ENCODE peak calls at places on chromosomes 7 and 10, in four cellular contexts. One of them, this sample, is unnamed.

GRCh38 chr7:96009162-96009561 is 236.8 kb downstream of the DYNC1I1 start:
- DNase-seq in astrocyte of the spinal cord: no peak
- DNase-seq in GM12865: no peak
- DNase-seq in nephron progenitor cell: no peak
- DNase-seq in this sample: no peak

GRCh38 chr7:90473819-90474218 is 4.4 kb downstream of the PTTG1IP2 start:
- DNase-seq in GM12865: no peak
- DNase-seq in astrocyte of the spinal cord: no peak
- DNase-seq in nephron progenitor cell: no peak
- DNase-seq in this sample: no peak

GRCh38 chr10:33413093-33413442 is 78.6 kb upstream of the NRP1 start:
- DNase-seq in astrocyte of the spinal cord: peak
- DNase-seq in GM12865: no peak
- DNase-seq in nephron progenitor cell: no peak
- DNase-seq in this sample: no peak

GRCh38 chr7:27971171-27971570 is 209.4 kb downstream of the JAZF1 start:
- DNase-seq in astrocyte of the spinal cord: no peak
- DNase-seq in nephron progenitor cell: no peak
- DNase-seq in GM12865: peak
- DNase-seq in this sample: no peak

GRCh38 chr10:85603167-85603940 is 763.2 kb downstream of the GRID1 start:
- DNase-seq in GM12865: no peak
- DNase-seq in astrocyte of the spinal cord: no peak
- DNase-seq in nephron progenitor cell: no peak
- DNase-seq in this sample: no peak

GRCh38 chr7:35758421-35758820 is 42.4 kb upstream of the SEPTIN7 start:
- DNase-seq in GM12865: peak
- DNase-seq in nephron progenitor cell: no peak
- DNase-seq in astrocyte of the spinal cord: no peak
- DNase-seq in this sample: no peak

GRCh38 chr10:35416628-35417625 is 80.6 kb downstream of the CCNY start:
- DNase-seq in astrocyte of the spinal cord: no peak
- DNase-seq in nephron progenitor cell: no peak
- DNase-seq in GM12865: peak
- DNase-seq in this sample: peak

GRCh38 chr10:132710036-132710686 is 75.8 kb downstream of the NKX6-2 start:
- DNase-seq in astrocyte of the spinal cord: no peak
- DNase-seq in nephron progenitor cell: peak
- DNase-seq in GM12865: no peak
- DNase-seq in this sample: no peak

GRCh38 chr7:13742126-13742525 is 247.3 kb downstream of the ETV1 start:
- DNase-seq in nephron progenitor cell: no peak
- DNase-seq in astrocyte of the spinal cord: peak
- DNase-seq in GM12865: no peak
- DNase-seq in this sample: no peak

GRCh38 chr7:157851501-157852067 is 514.8 kb downstream of the DNAJB6 start:
- DNase-seq in nephron progenitor cell: peak
- DNase-seq in GM12865: no peak
- DNase-seq in astrocyte of the spinal cord: no peak
- DNase-seq in this sample: no peak

GRCh38 chr10:126240483-126240882 is 147.8 kb downstream of the ADAM12 start:
- DNase-seq in nephron progenitor cell: no peak
- DNase-seq in astrocyte of the spinal cord: peak
- DNase-seq in GM12865: no peak
- DNase-seq in this sample: no peak

GRCh38 chr7:5824297-5824610 is 42.8 kb upstream of the RNF216 start:
- DNase-seq in GM12865: peak
- DNase-seq in astrocyte of the spinal cord: no peak
- DNase-seq in nephron progenitor cell: no peak
- DNase-seq in this sample: peak

GRCh38 chr7:17679427-17679826 is 260.9 kb downstream of the SNX13 start:
- DNase-seq in GM12865: no peak
- DNase-seq in astrocyte of the spinal cord: peak
- DNase-seq in nephron progenitor cell: no peak
- DNase-seq in this sample: no peak

GRCh38 chr10:69994262-69994661 is 58.4 kb upstream of the MACROH2A2 start:
- DNase-seq in astrocyte of the spinal cord: peak
- DNase-seq in nephron progenitor cell: no peak
- DNase-seq in GM12865: peak
- DNase-seq in this sample: peak

GRCh38 chr7:137508437-137509175 is 165.1 kb upstream of the PTN start:
- DNase-seq in astrocyte of the spinal cord: peak
- DNase-seq in GM12865: no peak
- DNase-seq in nephron progenitor cell: no peak
- DNase-seq in this sample: no peak

GRCh38 chr10:11794566-11794965 is 28.6 kb upstream of the PROSER2 start:
- DNase-seq in GM12865: no peak
- DNase-seq in astrocyte of the spinal cord: no peak
- DNase-seq in nephron progenitor cell: no peak
- DNase-seq in this sample: no peak

GRCh38 chr7:49187543-49188268 is 263.4 kb downstream of the CDC14C start:
- DNase-seq in GM12865: peak
- DNase-seq in nephron progenitor cell: no peak
- DNase-seq in astrocyte of the spinal cord: no peak
- DNase-seq in this sample: no peak

GRCh38 chr10:30980951-30981616 is 50.6 kb downstream of the ZNF438 start:
- DNase-seq in nephron progenitor cell: no peak
- DNase-seq in astrocyte of the spinal cord: peak
- DNase-seq in GM12865: no peak
- DNase-seq in this sample: no peak

GRCh38 chr10:74923556-74923955 is 97.2 kb downstream of the KAT6B start:
- DNase-seq in GM12865: no peak
- DNase-seq in astrocyte of the spinal cord: no peak
- DNase-seq in nephron progenitor cell: peak
- DNase-seq in this sample: no peak

GRCh38 chr10:118564114-118564513 is 31.3 kb downstream of the PRLHR start:
- DNase-seq in nephron progenitor cell: no peak
- DNase-seq in GM12865: no peak
- DNase-seq in astrocyte of the spinal cord: no peak
- DNase-seq in this sample: no peak

GRCh38 chr7:24826662-24827020 is 69.4 kb upstream of the GSDME start:
- DNase-seq in astrocyte of the spinal cord: peak
- DNase-seq in GM12865: no peak
- DNase-seq in nephron progenitor cell: no peak
- DNase-seq in this sample: no peak

GRCh38 chr10:120632047-120632446 is 175.0 kb downstream of the PLPP4 start:
- DNase-seq in nephron progenitor cell: no peak
- DNase-seq in astrocyte of the spinal cord: no peak
- DNase-seq in GM12865: no peak
- DNase-seq in this sample: no peak

GRCh38 chr7:28243861-28244260 is 63.3 kb upstream of the JAZF1 start:
- DNase-seq in astrocyte of the spinal cord: no peak
- DNase-seq in GM12865: no peak
- DNase-seq in nephron progenitor cell: no peak
- DNase-seq in this sample: no peak

GRCh38 chr7:94452257-94452656 is 57.4 kb upstream of the CASD1 start:
- DNase-seq in GM12865: no peak
- DNase-seq in nephron progenitor cell: no peak
- DNase-seq in astrocyte of the spinal cord: no peak
- DNase-seq in this sample: no peak

GRCh38 chr7:1240917-1241509 is 8.3 kb downstream of the UNCX start:
- DNase-seq in astrocyte of the spinal cord: no peak
- DNase-seq in GM12865: no peak
- DNase-seq in nephron progenitor cell: no peak
- DNase-seq in this sample: no peak

GRCh38 chr10:44684641-44685040 is 226.5 kb upstream of the TMEM72 start:
- DNase-seq in GM12865: no peak
- DNase-seq in astrocyte of the spinal cord: no peak
- DNase-seq in nephron progenitor cell: no peak
- DNase-seq in this sample: no peak

GRCh38 chr7:47953822-47954221 is 5.6 kb upstream of the PKD1L1 start:
- DNase-seq in astrocyte of the spinal cord: no peak
- DNase-seq in nephron progenitor cell: no peak
- DNase-seq in GM12865: no peak
- DNase-seq in this sample: peak

GRCh38 chr7:2480071-2480410 is 3.8 kb upstream of the GRIFIN start:
- DNase-seq in nephron progenitor cell: peak
- DNase-seq in astrocyte of the spinal cord: no peak
- DNase-seq in GM12865: no peak
- DNase-seq in this sample: no peak

GRCh38 chr7:2481195-2481594 is 5.0 kb upstream of the GRIFIN start:
- DNase-seq in GM12865: no peak
- DNase-seq in nephron progenitor cell: no peak
- DNase-seq in astrocyte of the spinal cord: no peak
- DNase-seq in this sample: no peak

GRCh38 chr7:2484868-2485267 is 8.7 kb upstream of the GRIFIN start:
- DNase-seq in GM12865: no peak
- DNase-seq in nephron progenitor cell: no peak
- DNase-seq in astrocyte of the spinal cord: no peak
- DNase-seq in this sample: no peak

GRCh38 chr7:2483495-2483894 is 7.3 kb upstream of the GRIFIN start:
- DNase-seq in GM12865: no peak
- DNase-seq in astrocyte of the spinal cord: no peak
- DNase-seq in nephron progenitor cell: no peak
- DNase-seq in this sample: no peak

DNA sequence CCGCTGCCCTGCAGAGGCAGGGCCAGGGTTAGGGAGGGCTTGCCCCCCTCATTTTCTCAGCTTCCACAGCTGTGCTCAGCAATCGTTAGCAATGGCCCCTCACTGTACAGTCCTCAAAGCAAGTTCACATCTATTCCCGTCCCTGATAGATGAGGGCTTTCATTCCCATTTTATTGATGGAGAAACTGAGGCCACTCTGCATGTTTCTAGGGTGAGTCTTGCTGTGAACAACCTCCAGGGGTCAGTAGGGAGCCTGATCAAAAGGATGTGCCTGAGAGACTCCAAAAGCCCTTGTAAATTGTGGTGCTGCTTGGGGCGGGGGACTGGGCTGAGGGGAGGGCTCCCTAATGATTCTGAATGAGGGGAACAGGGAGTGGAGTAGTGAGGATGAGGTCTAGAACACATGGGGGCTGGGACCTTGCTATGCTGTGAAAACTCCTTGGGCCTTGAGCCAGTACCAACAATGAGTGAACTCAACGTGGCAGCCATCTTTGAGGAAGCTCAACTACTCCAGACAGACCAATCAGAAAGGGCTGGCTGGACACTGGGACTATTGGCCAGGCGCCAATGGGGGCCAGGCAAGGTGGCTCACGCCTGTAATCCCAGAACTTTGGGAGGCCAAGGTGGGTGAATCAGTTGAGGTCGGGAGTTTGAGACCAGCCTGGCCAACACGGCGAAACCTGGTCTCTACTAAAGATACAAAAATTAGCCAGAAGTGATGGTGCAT is 6.7 kb upstream of the GRIFIN start:
- DNase-seq in GM12865: no peak
- DNase-seq in astrocyte of the spinal cord: no peak
- DNase-seq in nephron progenitor cell: no peak
- DNase-seq in this sample: no peak
- TF ChIP-seq CTCF in GM12865: peak
- TF ChIP-seq CTCF in astrocyte of the spinal cord: no peak
- TF ChIP-seq CTCF in nephron progenitor cell: no peak
- TF ChIP-seq CTCF in this sample: peak

GRCh38 chr7:26782501-26782900 is 81.9 kb downstream of the SKAP2 start:
- DNase-seq in GM12865: no peak
- DNase-seq in nephron progenitor cell: no peak
- DNase-seq in astrocyte of the spinal cord: no peak
- DNase-seq in this sample: no peak

GRCh38 chr7:26779978-26780595 is 84.3 kb downstream of the SKAP2 start:
- DNase-seq in nephron progenitor cell: no peak
- DNase-seq in GM12865: no peak
- DNase-seq in astrocyte of the spinal cord: no peak
- DNase-seq in this sample: no peak

DNA sequence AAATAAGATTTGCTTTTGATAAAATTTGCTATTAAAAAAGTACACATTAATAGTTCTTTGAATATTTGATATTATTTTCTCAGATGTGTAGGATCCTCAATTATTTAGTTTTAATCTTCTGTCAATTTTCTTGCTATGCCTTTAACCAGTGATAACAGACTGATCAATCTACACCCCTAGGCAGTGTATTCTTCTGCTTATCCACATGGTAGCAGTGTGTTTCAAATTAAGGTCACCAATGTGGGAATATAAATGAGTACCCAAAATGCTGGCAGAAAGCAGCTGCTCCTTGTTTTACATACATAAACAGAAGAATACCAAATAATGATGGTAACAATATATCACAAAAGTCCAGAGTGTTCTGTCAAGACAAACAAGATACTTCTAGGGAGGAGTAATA is 87.0 kb downstream of the SKAP2 start:
- DNase-seq in GM12865: no peak
- DNase-seq in astrocyte of the spinal cord: no peak
- DNase-seq in nephron progenitor cell: no peak
- DNase-seq in this sample: no peak
- TF ChIP-seq CTCF in GM12865: no peak
- TF ChIP-seq CTCF in astrocyte of the spinal cord: no peak
- TF ChIP-seq CTCF in nephron progenitor cell: no peak
- TF ChIP-seq CTCF in this sample: no peak

DNA sequence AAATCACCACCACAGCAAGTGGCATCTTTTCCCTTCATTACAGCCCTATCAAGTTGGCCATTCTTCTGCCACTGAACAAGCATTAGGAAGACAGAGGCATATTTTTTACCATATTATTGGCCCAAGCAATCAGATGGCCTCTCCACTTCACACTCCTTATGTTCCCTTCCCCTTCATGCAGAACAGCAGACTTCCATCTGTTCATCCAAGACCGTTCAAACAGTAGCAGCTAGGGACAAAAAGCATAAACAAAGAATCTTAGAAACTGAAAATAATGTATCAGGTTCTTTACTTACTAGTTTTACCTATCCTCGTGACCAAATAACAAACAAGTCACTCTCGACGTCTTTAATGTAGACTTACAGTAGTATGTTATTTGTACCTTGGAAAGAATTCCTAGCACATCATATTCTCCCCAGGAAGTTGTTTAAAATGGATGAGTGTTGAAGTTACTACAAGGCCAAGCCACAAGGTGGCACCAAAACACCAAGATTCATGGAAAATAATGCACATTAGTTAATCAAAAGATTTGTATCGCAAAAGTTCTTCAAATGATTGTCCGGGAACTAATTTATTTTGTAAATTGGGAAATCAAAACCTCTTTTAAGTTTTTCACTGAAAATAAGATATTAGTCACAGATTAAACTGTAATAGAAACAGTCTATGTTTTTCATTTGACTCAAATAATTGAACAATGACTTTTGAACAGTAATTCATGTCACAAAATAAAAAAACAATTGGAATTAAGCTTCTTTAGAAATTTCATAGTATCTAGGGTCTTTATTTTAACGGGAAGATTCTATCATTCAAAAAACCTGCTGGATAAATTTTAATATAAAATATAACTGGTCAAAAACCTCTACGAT is 112.1 kb downstream of the VPS41 start:
- DNase-seq in astrocyte of the spinal cord: peak
- DNase-seq in nephron progenitor cell: peak
- DNase-seq in GM12865: peak
- DNase-seq in this sample: peak
- TF ChIP-seq CTCF in astrocyte of the spinal cord: peak
- TF ChIP-seq CTCF in nephron progenitor cell: peak
- TF ChIP-seq CTCF in GM12865: peak
- TF ChIP-seq CTCF in this sample: peak

DNA sequence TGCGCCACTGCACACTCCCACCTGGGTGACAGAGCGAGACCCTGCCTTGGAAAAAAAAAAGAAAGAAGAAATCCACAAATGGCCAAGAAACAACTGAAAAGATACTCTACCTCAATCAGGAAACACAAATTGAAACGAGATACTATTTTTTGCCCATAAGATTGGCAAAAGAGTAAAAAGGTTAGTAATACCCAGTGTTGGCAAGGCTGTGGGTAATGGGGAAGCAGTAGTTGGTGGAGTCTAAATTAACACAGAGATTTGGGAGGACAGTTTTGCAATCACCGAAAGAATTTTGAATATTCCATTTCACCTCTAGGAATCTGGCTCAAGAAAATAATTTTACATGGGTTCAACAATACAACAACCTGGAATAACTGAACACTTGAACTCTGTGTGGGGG is 19.9 kb downstream of the ABRAXAS2 start:
- DNase-seq in astrocyte of the spinal cord: no peak
- DNase-seq in GM12865: no peak
- DNase-seq in nephron progenitor cell: no peak
- DNase-seq in this sample: no peak
- TF ChIP-seq CTCF in astrocyte of the spinal cord: no peak
- TF ChIP-seq CTCF in GM12865: no peak
- TF ChIP-seq CTCF in nephron progenitor cell: no peak
- TF ChIP-seq CTCF in this sample: no peak

This sample was measured in GM13977.